ENCODE peak calls at places on chromosomes 6 and 20, in seven cellular contexts. One of them, this sample, is unnamed.

GRCh38 chr6:108598316-108598863 is 37.7 kb downstream of the FOXO3 start:
- DNase-seq in left lung: no peak
- DNase-seq in effector memory CD4-positive, alpha-beta T cell: no peak
- DNase-seq in activated gamma-delta T cell treated with Interleukin-2 at 50 U/mL for 16 hours: no peak
- DNase-seq in neural crest cell: no peak
- DNase-seq in AG08396: peak; percentile 27
- DNase-seq in stomach: no peak
- DNase-seq in this sample: no peak

GRCh38 chr6:79947191-79948173 is at the start of gene ELOVL4:
- DNase-seq in left lung: peak; percentile 83
- DNase-seq in effector memory CD4-positive, alpha-beta T cell: peak; percentile 66
- DNase-seq in activated gamma-delta T cell treated with Interleukin-2 at 50 U/mL for 16 hours: peak; percentile 37
- DNase-seq in neural crest cell: peak; percentile 63
- DNase-seq in AG08396: peak; percentile 90
- DNase-seq in stomach: peak; percentile 47
- DNase-seq in this sample: peak; percentile 58

GRCh38 chr6:38482466-38482865 is 157.3 kb downstream of the BTBD9 start:
- DNase-seq in left lung: no peak
- DNase-seq in effector memory CD4-positive, alpha-beta T cell: no peak
- DNase-seq in activated gamma-delta T cell treated with Interleukin-2 at 50 U/mL for 16 hours: no peak
- DNase-seq in neural crest cell: no peak
- DNase-seq in AG08396: no peak
- DNase-seq in stomach: no peak
- DNase-seq in this sample: no peak

GRCh38 chr6:34350100-34350936 is 42.2 kb downstream of the NUDT3 start:
- DNase-seq in left lung: no peak
- DNase-seq in effector memory CD4-positive, alpha-beta T cell: no peak
- DNase-seq in activated gamma-delta T cell treated with Interleukin-2 at 50 U/mL for 16 hours: no peak
- DNase-seq in neural crest cell: no peak
- DNase-seq in AG08396: no peak
- DNase-seq in stomach: no peak
- DNase-seq in this sample: no peak

GRCh38 chr6:6565069-6565468 is 23.5 kb upstream of the LY86 start:
- DNase-seq in left lung: no peak
- DNase-seq in effector memory CD4-positive, alpha-beta T cell: no peak
- DNase-seq in activated gamma-delta T cell treated with Interleukin-2 at 50 U/mL for 16 hours: no peak
- DNase-seq in neural crest cell: no peak
- DNase-seq in AG08396: no peak
- DNase-seq in stomach: no peak
- DNase-seq in this sample: no peak

GRCh38 chr20:47863531-47863930 is 78.2 kb upstream of the SULF2 start:
- DNase-seq in left lung: no peak
- DNase-seq in effector memory CD4-positive, alpha-beta T cell: no peak
- DNase-seq in activated gamma-delta T cell treated with Interleukin-2 at 50 U/mL for 16 hours: no peak
- DNase-seq in neural crest cell: no peak
- DNase-seq in AG08396: no peak
- DNase-seq in stomach: no peak
- DNase-seq in this sample: no peak

GRCh38 chr6:137271245-137272183 is 52.3 kb upstream of the IFNGR1 start:
- DNase-seq in left lung: no peak
- DNase-seq in effector memory CD4-positive, alpha-beta T cell: no peak
- DNase-seq in activated gamma-delta T cell treated with Interleukin-2 at 50 U/mL for 16 hours: no peak
- DNase-seq in neural crest cell: no peak
- DNase-seq in AG08396: peak; percentile 29
- DNase-seq in stomach: no peak
- DNase-seq in this sample: peak; percentile 65

GRCh38 chr6:125834347-125834746 is 43.6 kb downstream of the NCOA7 start:
- DNase-seq in left lung: no peak
- DNase-seq in effector memory CD4-positive, alpha-beta T cell: no peak
- DNase-seq in activated gamma-delta T cell treated with Interleukin-2 at 50 U/mL for 16 hours: no peak
- DNase-seq in neural crest cell: no peak
- DNase-seq in AG08396: no peak
- DNase-seq in stomach: no peak
- DNase-seq in this sample: no peak

GRCh38 chr6:99093781-99094180 is 146.0 kb upstream of the FBXL4 start:
- DNase-seq in left lung: no peak
- DNase-seq in effector memory CD4-positive, alpha-beta T cell: no peak
- DNase-seq in activated gamma-delta T cell treated with Interleukin-2 at 50 U/mL for 16 hours: no peak
- DNase-seq in neural crest cell: no peak
- DNase-seq in AG08396: no peak
- DNase-seq in stomach: no peak
- DNase-seq in this sample: no peak

GRCh38 chr6:36523451-36523850 is 23.8 kb downstream of the STK38 start:
- DNase-seq in left lung: no peak
- DNase-seq in effector memory CD4-positive, alpha-beta T cell: no peak
- DNase-seq in activated gamma-delta T cell treated with Interleukin-2 at 50 U/mL for 16 hours: no peak
- DNase-seq in neural crest cell: no peak
- DNase-seq in AG08396: no peak
- DNase-seq in stomach: no peak
- DNase-seq in this sample: no peak

GRCh38 chr20:23139524-23139923 is 53.4 kb upstream of the CD93 start:
- DNase-seq in left lung: no peak
- DNase-seq in effector memory CD4-positive, alpha-beta T cell: no peak
- DNase-seq in activated gamma-delta T cell treated with Interleukin-2 at 50 U/mL for 16 hours: no peak
- DNase-seq in neural crest cell: no peak
- DNase-seq in AG08396: no peak
- DNase-seq in stomach: no peak
- DNase-seq in this sample: no peak

GRCh38 chr20:48634641-48635040 is 193.2 kb downstream of the PREX1 start:
- DNase-seq in left lung: peak; percentile 51
- DNase-seq in effector memory CD4-positive, alpha-beta T cell: no peak
- DNase-seq in activated gamma-delta T cell treated with Interleukin-2 at 50 U/mL for 16 hours: no peak
- DNase-seq in neural crest cell: no peak
- DNase-seq in AG08396: no peak
- DNase-seq in stomach: no peak
- DNase-seq in this sample: no peak

GRCh38 chr20:25178563-25179438 is 16.7 kb upstream of the ENTPD6 start:
- DNase-seq in left lung: no peak
- DNase-seq in effector memory CD4-positive, alpha-beta T cell: no peak
- DNase-seq in activated gamma-delta T cell treated with Interleukin-2 at 50 U/mL for 16 hours: no peak
- DNase-seq in neural crest cell: no peak
- DNase-seq in AG08396: peak; percentile 78
- DNase-seq in stomach: peak; percentile 33
- DNase-seq in this sample: peak; percentile 61

GRCh38 chr20:58026361-58026760 is 202.1 kb downstream of the ANKRD60 start:
- DNase-seq in left lung: no peak
- DNase-seq in effector memory CD4-positive, alpha-beta T cell: no peak
- DNase-seq in activated gamma-delta T cell treated with Interleukin-2 at 50 U/mL for 16 hours: no peak
- DNase-seq in neural crest cell: no peak
- DNase-seq in AG08396: no peak
- DNase-seq in stomach: no peak
- DNase-seq in this sample: no peak